ENCODE peak calls at places on chromosomes 2 and 18, in five cellular contexts. One of them, this sample, is unnamed.

GRCh38 chr18:28834889-28835288 is 658.0 kb upstream of the CDH2 start:
- DNase-seq in AG10803: peak
- DNase-seq in AG04450: no peak
- DNase-seq in mesendoderm: no peak
- DNase-seq in sigmoid colon: no peak
- DNase-seq in this sample: no peak

GRCh38 chr2:54208364-54209240 is 47.4 kb downstream of the TSPYL6 start:
- DNase-seq in AG10803: peak
- DNase-seq in AG04450: peak
- DNase-seq in mesendoderm: no peak
- DNase-seq in sigmoid colon: no peak
- DNase-seq in this sample: peak

GRCh38 chr2:207790898-207791297 is 21.2 kb upstream of the FZD5 start:
- DNase-seq in AG10803: no peak
- DNase-seq in AG04450: no peak
- DNase-seq in mesendoderm: no peak
- DNase-seq in sigmoid colon: no peak
- DNase-seq in this sample: no peak

GRCh38 chr18:12580630-12581342 is 77.1 kb downstream of the SPIRE1 start:
- DNase-seq in AG10803: no peak
- DNase-seq in AG04450: no peak
- DNase-seq in mesendoderm: no peak
- DNase-seq in sigmoid colon: no peak
- DNase-seq in this sample: no peak

GRCh38 chr18:24850532-24850931 is 390.1 kb downstream of the HRH4 start:
- DNase-seq in AG10803: no peak
- DNase-seq in AG04450: no peak
- DNase-seq in mesendoderm: no peak
- DNase-seq in sigmoid colon: no peak
- DNase-seq in this sample: no peak

GRCh38 chr18:58922995-58923394 is 58.3 kb downstream of the ZNF532 start:
- DNase-seq in AG10803: no peak
- DNase-seq in AG04450: no peak
- DNase-seq in mesendoderm: no peak
- DNase-seq in sigmoid colon: no peak
- DNase-seq in this sample: no peak

GRCh38 chr2:120205901-120206581 is 17.2 kb downstream of the TMEM185B start:
- DNase-seq in AG10803: no peak
- DNase-seq in AG04450: no peak
- DNase-seq in mesendoderm: peak
- DNase-seq in sigmoid colon: no peak
- DNase-seq in this sample: no peak

GRCh38 chr18:9549405-9549804 is 65.0 kb downstream of the PPP4R1 start:
- DNase-seq in AG10803: no peak
- DNase-seq in AG04450: no peak
- DNase-seq in mesendoderm: no peak
- DNase-seq in sigmoid colon: no peak
- DNase-seq in this sample: no peak

GRCh38 chr2:169462896-169463695 is 16.2 kb upstream of the BBS5 start:
- DNase-seq in AG10803: peak
- DNase-seq in AG04450: peak
- DNase-seq in mesendoderm: no peak
- DNase-seq in sigmoid colon: no peak
- DNase-seq in this sample: peak

GRCh38 chr18:75276813-75277628 is 66.4 kb downstream of the TSHZ1 start:
- DNase-seq in AG10803: peak
- DNase-seq in AG04450: no peak
- DNase-seq in mesendoderm: no peak
- DNase-seq in sigmoid colon: no peak
- DNase-seq in this sample: peak

GRCh38 chr2:127080226-127080940 is 26.6 kb downstream of the BIN1 start:
- DNase-seq in AG10803: no peak
- DNase-seq in AG04450: no peak
- DNase-seq in mesendoderm: peak
- DNase-seq in sigmoid colon: no peak
- DNase-seq in this sample: no peak

GRCh38 chr2:44559108-44559507 is 197.4 kb downstream of the CAMKMT start:
- DNase-seq in AG10803: no peak
- DNase-seq in AG04450: no peak
- DNase-seq in mesendoderm: no peak
- DNase-seq in sigmoid colon: no peak
- DNase-seq in this sample: no peak

GRCh38 chr18:53864758-53865157 is 359.7 kb downstream of the MBD2 start:
- DNase-seq in AG10803: peak
- DNase-seq in AG04450: no peak
- DNase-seq in mesendoderm: peak
- DNase-seq in sigmoid colon: no peak
- DNase-seq in this sample: no peak

GRCh38 chr18:35756506-35757117 is 175.1 kb downstream of the GALNT1 start:
- DNase-seq in AG10803: peak
- DNase-seq in AG04450: peak
- DNase-seq in mesendoderm: peak
- DNase-seq in sigmoid colon: no peak
- DNase-seq in this sample: no peak

GRCh38 chr2:88903744-88904353 is 212.4 kb downstream of the RPIA start:
- DNase-seq in AG10803: peak
- DNase-seq in AG04450: no peak
- DNase-seq in mesendoderm: peak
- DNase-seq in sigmoid colon: no peak
- DNase-seq in this sample: no peak

This sample was measured in AG04449.